ENCODE peak calls at places on chromosomes 6 and 20, in six cellular contexts. P, E, O, K, B and I are unnamed samples.

GRCh38 chr20:17810847-17811604 is 111.3 kb downstream of the BANF2 start:
- DNase-seq in P (no peak), E (no peak), O (no peak), K (no peak), B (no peak), I (no peak)

GRCh38 chr20:53875452-53875851 is 194.9 kb downstream of the BCAS1 start:
- DNase-seq in P (no peak), E (no peak), O (no peak), K (no peak), B (no peak), I (no peak)

GRCh38 chr6:41527721-41528408 is 18.3 kb upstream of the FOXP4 start:
- DNase-seq in P (peak; percentile 24), E (peak; percentile 33), O (no peak), K (no peak), B (no peak), I (no peak)

GRCh38 chr6:42428326-42429041 is 23.2 kb downstream of the TRERF1 start:
- DNase-seq in P (peak; percentile 21), E (peak; percentile 75), O (no peak), K (no peak), B (no peak), I (no peak)

GRCh38 chr20:57244627-57245214 is 21.7 kb downstream of the BMP7 start:
- DNase-seq in P (no peak), E (peak; percentile 86), O (no peak), K (peak; percentile 73), B (no peak), I (no peak)

GRCh38 chr20:59455392-59456341 is 148.7 kb upstream of the PHACTR3 start:
- DNase-seq in P (peak; percentile 10), E (peak; percentile 42), O (no peak), K (no peak), B (no peak), I (peak; percentile 52)

GRCh38 chr20:32207211-32207625 is 325 bp downstream of the PLAGL2 start:
- DNase-seq in P (no peak), E (no peak), O (no peak), K (no peak), B (no peak), I (no peak)

GRCh38 chr20:58102252-58102651 is 126.2 kb downstream of the ANKRD60 start:
- DNase-seq in P (no peak), E (no peak), O (no peak), K (no peak), B (no peak), I (no peak)

GRCh38 chr6:68876792-68877493 is 241.9 kb downstream of the ADGRB3 start:
- DNase-seq in P (peak; percentile 4), E (peak; percentile 8), O (no peak), K (no peak), B (peak; percentile 31), I (no peak)

GRCh38 chr6:170175644-170176620 is 114.9 kb downstream of the DLL1 start:
- DNase-seq in P (no peak), E (no peak), O (no peak), K (peak; percentile 25), B (no peak), I (no peak)

GRCh38 chr20:44532248-44532980 is 10.5 kb upstream of the SERINC3 start:
- DNase-seq in P (no peak), E (no peak), O (no peak), K (no peak), B (no peak), I (no peak)

GRCh38 chr20:47257256-47257655 is 99.2 kb downstream of the ZMYND8 start:
- DNase-seq in P (no peak), E (no peak), O (no peak), K (no peak), B (no peak), I (no peak)

GRCh38 chr6:6751615-6752014 is 163.1 kb downstream of the LY86 start:
- DNase-seq in P (no peak), E (no peak), O (no peak), K (no peak), B (no peak), I (no peak)

GRCh38 chr6:127459231-127459641 is at the start of gene KIAA0408:
- DNase-seq in P (peak; percentile 87), E (peak; percentile 82), O (no peak), K (peak; percentile 81), B (peak; percentile 86), I (peak; percentile 50)

GRCh38 chr6:31763617-31763940 is 1.1 kb downstream of the SAPCD1 start:
- DNase-seq in P (peak; percentile 21), E (peak; percentile 95), O (no peak), K (peak; percentile 55), B (peak; percentile 36), I (peak; percentile 71)

GRCh38 chr6:105593805-105594231 is 190.9 kb upstream of the PREP start:
- DNase-seq in P (peak; percentile 51), E (no peak), O (no peak), K (no peak), B (no peak), I (no peak)

GRCh38 chr20:64222851-64223525 is 32.6 kb upstream of the PCMTD2 start:
- DNase-seq in P (no peak), E (no peak), O (no peak), K (no peak), B (no peak), I (no peak)

GRCh38 chr20:34083137-34083536 is 28.9 kb downstream of the EIF2S2 start:
- DNase-seq in P (peak; percentile 86), E (no peak), O (no peak), K (no peak), B (peak; percentile 16), I (no peak)

GRCh38 chr20:25082498-25082873 is 545 bp upstream of the VSX1 start:
- DNase-seq in P (no peak), E (no peak), O (no peak), K (peak; percentile 31), B (no peak), I (no peak)

DNA sequence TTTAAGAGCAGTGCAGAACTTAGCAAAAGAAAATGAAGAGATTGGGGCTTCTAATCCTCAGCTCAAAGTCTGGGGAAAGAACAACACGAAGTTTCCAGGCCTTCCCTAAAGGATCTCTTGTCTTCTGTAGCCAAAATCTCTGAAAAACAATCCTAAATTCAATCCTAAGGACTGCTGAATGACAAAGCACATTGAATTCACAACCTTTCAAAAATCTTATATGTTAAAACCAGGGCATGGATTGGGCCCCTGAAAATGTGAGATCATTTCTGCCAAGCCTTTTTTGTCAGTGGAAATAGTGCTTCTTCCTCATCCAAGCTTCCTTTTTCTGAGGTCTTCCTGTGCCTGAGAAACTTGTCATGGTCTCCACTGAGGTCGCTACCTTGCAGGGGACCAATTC is 126.3 kb upstream of the ARID1B start:
- DNase-seq in P (no peak), E (no peak), O (no peak), K (no peak), B (no peak), I (no peak)
- H2BK15ac ChIP-seq in P (no peak overlapping the region), E (no peak overlapping the region), O (no peak overlapping the region), K (no peak overlapping the region), B (no peak overlapping the region), I (no peak overlapping the region)

GRCh38 chr6:163342571-163343539 is 71.7 kb upstream of the QKI start:
- DNase-seq in P (no peak), E (no peak), O (no peak), K (no peak), B (no peak), I (no peak)
- H2BK15ac ChIP-seq in P (no peak overlapping the region), E (no peak overlapping the region), O (no peak overlapping the region), K (no peak overlapping the region), B (peak overlapping the region; percentile 34), I (peak overlapping the region; percentile 87)

GRCh38 chr6:77512554-77512953 is 49.3 kb upstream of the HTR1B start:
- DNase-seq in P (no peak), E (no peak), O (no peak), K (no peak), B (no peak), I (no peak)

GRCh38 chr6:77511860-77512259 is 48.6 kb upstream of the HTR1B start:
- DNase-seq in P (no peak), E (no peak), O (no peak), K (no peak), B (no peak), I (no peak)
- H2BK15ac ChIP-seq in P (no peak overlapping the region), E (no peak overlapping the region), O (no peak overlapping the region), K (no peak overlapping the region), B (no peak overlapping the region), I (no peak overlapping the region)

GRCh38 chr20:23226612-23227265 is 123.9 kb upstream of the NXT1 start:
- DNase-seq in P (peak; percentile 41), E (no peak), O (no peak), K (no peak), B (peak; percentile 86), I (no peak)
- H2BK15ac ChIP-seq in P (no peak overlapping the region), E (no peak overlapping the region), O (no peak overlapping the region), K (no peak overlapping the region), B (no peak overlapping the region), I (no peak overlapping the region)

GRCh38 chr20:19129306-19129705 is 83.1 kb upstream of the SLC24A3 start:
- DNase-seq in P (no peak), E (no peak), O (no peak), K (no peak), B (no peak), I (no peak)

GRCh38 chr20:19129976-19130612 is 82.3 kb upstream of the SLC24A3 start:
- DNase-seq in P (no peak), E (no peak), O (no peak), K (no peak), B (no peak), I (no peak)

GRCh38 chr20:19125508-19125907 is 86.9 kb upstream of the SLC24A3 start:
- DNase-seq in P (no peak), E (no peak), O (no peak), K (no peak), B (no peak), I (no peak)

GRCh38 chr20:19130613-19130984 is 81.8 kb upstream of the SLC24A3 start:
- DNase-seq in P (no peak), E (no peak), O (no peak), K (no peak), B (no peak), I (no peak)
- H2BK15ac ChIP-seq in P (no peak overlapping the region), E (no peak overlapping the region), O (no peak overlapping the region), K (no peak overlapping the region), B (no peak overlapping the region), I (no peak overlapping the region)